ENCODE peak calls at places on chromosomes 3 and 15, in six cellular contexts. One of them, this sample, is unnamed. For H3K4me1, the result is how much of the 10 kb centered on the place peaks cover.

GRCh38 chr15:38176155-38176554 is 76.5 kb upstream of the SPRED1 start:
- DNase-seq in upper lobe of left lung: no peak
- DNase-seq in endothelial cell of umbilical vein: no peak
- DNase-seq in Peyer's patch: no peak
- DNase-seq in body of pancreas: no peak
- DNase-seq in heart left ventricle: no peak
- DNase-seq in this sample: no peak

GRCh38 chr3:148319161-148319915 is 378.4 kb upstream of the AGTR1 start:
- DNase-seq in upper lobe of left lung: no peak
- DNase-seq in endothelial cell of umbilical vein: no peak
- DNase-seq in body of pancreas: no peak
- DNase-seq in heart left ventricle: no peak
- DNase-seq in Peyer's patch: no peak
- DNase-seq in this sample: no peak

GRCh38 chr15:35725353-35725752 is 179.4 kb upstream of the DPH6 start:
- DNase-seq in upper lobe of left lung: no peak
- DNase-seq in heart left ventricle: no peak
- DNase-seq in body of pancreas: no peak
- DNase-seq in Peyer's patch: no peak
- DNase-seq in endothelial cell of umbilical vein: peak
- DNase-seq in this sample: no peak

GRCh38 chr3:196563721-196564225 is 4.6 kb downstream of the WDR53 start:
- DNase-seq in body of pancreas: no peak
- DNase-seq in heart left ventricle: no peak
- DNase-seq in upper lobe of left lung: no peak
- DNase-seq in endothelial cell of umbilical vein: peak
- DNase-seq in Peyer's patch: no peak
- DNase-seq in this sample: no peak

GRCh38 chr3:162385387-162385786 is 888.8 kb downstream of the OTOL1 start:
- DNase-seq in body of pancreas: no peak
- DNase-seq in upper lobe of left lung: no peak
- DNase-seq in endothelial cell of umbilical vein: no peak
- DNase-seq in Peyer's patch: no peak
- DNase-seq in heart left ventricle: no peak
- DNase-seq in this sample: no peak

GRCh38 chr3:196609815-196610515 is 29.5 kb upstream of the NRROS start:
- DNase-seq in upper lobe of left lung: no peak
- DNase-seq in endothelial cell of umbilical vein: no peak
- DNase-seq in heart left ventricle: no peak
- DNase-seq in body of pancreas: no peak
- DNase-seq in Peyer's patch: no peak
- DNase-seq in this sample: no peak

GRCh38 chr3:55167586-55168317 is 239.9 kb upstream of the LRTM1 start:
- DNase-seq in upper lobe of left lung: no peak
- DNase-seq in body of pancreas: no peak
- DNase-seq in endothelial cell of umbilical vein: no peak
- DNase-seq in Peyer's patch: no peak
- DNase-seq in heart left ventricle: no peak
- DNase-seq in this sample: no peak

GRCh38 chr3:128483657-128484403 is 9.2 kb downstream of the GATA2 start:
- DNase-seq in heart left ventricle: no peak
- DNase-seq in endothelial cell of umbilical vein: peak
- DNase-seq in upper lobe of left lung: no peak
- DNase-seq in body of pancreas: no peak
- DNase-seq in Peyer's patch: no peak
- DNase-seq in this sample: no peak

GRCh38 chr3:49805884-49806701 is 3.0 kb downstream of the INKA1 start:
- DNase-seq in Peyer's patch: no peak
- DNase-seq in body of pancreas: no peak
- DNase-seq in endothelial cell of umbilical vein: peak
- DNase-seq in heart left ventricle: peak
- DNase-seq in upper lobe of left lung: peak
- DNase-seq in this sample: no peak

GRCh38 chr3:12967751-12968209 is 105.4 kb downstream of the IQSEC1 start:
- DNase-seq in body of pancreas: peak
- DNase-seq in heart left ventricle: peak
- DNase-seq in Peyer's patch: peak
- DNase-seq in endothelial cell of umbilical vein: peak
- DNase-seq in upper lobe of left lung: peak
- DNase-seq in this sample: peak

GRCh38 chr15:72785452-72786243 is 2.1 kb upstream of the ADPGK start:
- DNase-seq in Peyer's patch: no peak
- DNase-seq in body of pancreas: no peak
- DNase-seq in endothelial cell of umbilical vein: no peak
- DNase-seq in upper lobe of left lung: no peak
- DNase-seq in heart left ventricle: no peak
- DNase-seq in this sample: peak

GRCh38 chr15:99096894-99097426 is 7.9 kb upstream of the SYNM start:
- DNase-seq in endothelial cell of umbilical vein: no peak
- DNase-seq in heart left ventricle: no peak
- DNase-seq in Peyer's patch: no peak
- DNase-seq in body of pancreas: no peak
- DNase-seq in upper lobe of left lung: no peak
- DNase-seq in this sample: peak

GRCh38 chr15:56537881-56538280 is 72.9 kb upstream of the MNS1 start:
- DNase-seq in Peyer's patch: no peak
- DNase-seq in upper lobe of left lung: no peak
- DNase-seq in endothelial cell of umbilical vein: no peak
- DNase-seq in heart left ventricle: no peak
- DNase-seq in body of pancreas: no peak
- DNase-seq in this sample: peak

GRCh38 chr15:42137461-42138261 is 18.8 kb downstream of the PLA2G4F start:
- DNase-seq in heart left ventricle: no peak
- DNase-seq in upper lobe of left lung: no peak
- DNase-seq in endothelial cell of umbilical vein: peak
- DNase-seq in Peyer's patch: no peak
- DNase-seq in body of pancreas: no peak
- DNase-seq in this sample: no peak

GRCh38 chr15:83767786-83768185 is 113.9 kb downstream of the ADAMTSL3 start:
- DNase-seq in body of pancreas: no peak
- DNase-seq in heart left ventricle: no peak
- DNase-seq in upper lobe of left lung: no peak
- DNase-seq in Peyer's patch: no peak
- DNase-seq in endothelial cell of umbilical vein: no peak
- DNase-seq in this sample: no peak

GRCh38 chr15:50506121-50506520 is 40.3 kb downstream of the USP50 start:
- DNase-seq in endothelial cell of umbilical vein: no peak
- DNase-seq in Peyer's patch: no peak
- DNase-seq in body of pancreas: no peak
- DNase-seq in upper lobe of left lung: no peak
- DNase-seq in heart left ventricle: no peak
- DNase-seq in this sample: no peak

GRCh38 chr3:108055931-108056330 is 34.9 kb downstream of the CD47 start:
- DNase-seq in endothelial cell of umbilical vein: no peak
- DNase-seq in heart left ventricle: no peak
- DNase-seq in upper lobe of left lung: no peak
- DNase-seq in body of pancreas: no peak
- DNase-seq in Peyer's patch: no peak
- DNase-seq in this sample: no peak

GRCh38 chr15:84840741-84841429 is 23.7 kb downstream of the ALPK3 start:
- DNase-seq in Peyer's patch: peak
- DNase-seq in endothelial cell of umbilical vein: peak
- DNase-seq in heart left ventricle: peak
- DNase-seq in body of pancreas: peak
- DNase-seq in upper lobe of left lung: peak
- DNase-seq in this sample: peak

GRCh38 chr15:57158589-57158988 is 217.7 kb upstream of the CGNL1 start:
- DNase-seq in heart left ventricle: peak
- DNase-seq in upper lobe of left lung: no peak
- DNase-seq in Peyer's patch: no peak
- DNase-seq in endothelial cell of umbilical vein: peak
- DNase-seq in body of pancreas: no peak
- DNase-seq in this sample: peak

GRCh38 chr3:52039846-52040245 is 16.5 kb downstream of the DUSP7 start:
- DNase-seq in Peyer's patch: no peak
- DNase-seq in endothelial cell of umbilical vein: no peak
- DNase-seq in heart left ventricle: peak
- DNase-seq in upper lobe of left lung: peak
- DNase-seq in body of pancreas: peak
- DNase-seq in this sample: no peak

GRCh38 chr15:41847206-41847605 is 8.6 kb downstream of the PLA2G4B start:
- DNase-seq in Peyer's patch: no peak
- DNase-seq in upper lobe of left lung: no peak
- DNase-seq in body of pancreas: no peak
- DNase-seq in heart left ventricle: no peak
- DNase-seq in endothelial cell of umbilical vein: no peak
- DNase-seq in this sample: no peak

GRCh38 chr15:80152896-80153876 is at the start of gene FAH:
- DNase-seq in endothelial cell of umbilical vein: peak
- DNase-seq in Peyer's patch: no peak
- DNase-seq in upper lobe of left lung: peak
- DNase-seq in heart left ventricle: no peak
- DNase-seq in body of pancreas: peak
- DNase-seq in this sample: no peak

GRCh38 chr3:14266361-14266760 is 87.7 kb downstream of the LSM3 start:
- DNase-seq in endothelial cell of umbilical vein: no peak
- DNase-seq in heart left ventricle: peak
- DNase-seq in body of pancreas: no peak
- DNase-seq in Peyer's patch: peak
- DNase-seq in upper lobe of left lung: no peak
- DNase-seq in this sample: no peak

GRCh38 chr3:111862974-111863373 is 3.9 kb downstream of the PHLDB2 start:
- DNase-seq in upper lobe of left lung: no peak
- DNase-seq in endothelial cell of umbilical vein: no peak
- DNase-seq in heart left ventricle: no peak
- DNase-seq in Peyer's patch: no peak
- DNase-seq in body of pancreas: no peak
- DNase-seq in this sample: no peak

GRCh38 chr3:187914231-187914630 is 169.0 kb upstream of the BCL6 start:
- DNase-seq in body of pancreas: no peak
- DNase-seq in endothelial cell of umbilical vein: no peak
- DNase-seq in heart left ventricle: no peak
- DNase-seq in Peyer's patch: no peak
- DNase-seq in upper lobe of left lung: no peak
- DNase-seq in this sample: peak

GRCh38 chr15:90839187-90840071 is 29.0 kb upstream of the FURIN start:
- DNase-seq in Peyer's patch: peak
- DNase-seq in upper lobe of left lung: peak
- DNase-seq in endothelial cell of umbilical vein: no peak
- DNase-seq in heart left ventricle: no peak
- DNase-seq in body of pancreas: no peak
- DNase-seq in this sample: no peak

GRCh38 chr15:29514931-29515330 is 245.3 kb upstream of the NSMCE3 start:
- DNase-seq in heart left ventricle: no peak
- DNase-seq in upper lobe of left lung: no peak
- DNase-seq in endothelial cell of umbilical vein: no peak
- DNase-seq in Peyer's patch: no peak
- DNase-seq in body of pancreas: no peak
- DNase-seq in this sample: no peak

GRCh38 chr15:29516929-29517328 is 247.3 kb upstream of the NSMCE3 start:
- DNase-seq in heart left ventricle: no peak
- DNase-seq in upper lobe of left lung: no peak
- DNase-seq in Peyer's patch: no peak
- DNase-seq in endothelial cell of umbilical vein: no peak
- DNase-seq in body of pancreas: no peak
- DNase-seq in this sample: no peak

GRCh38 chr15:29522373-29523276 is 253.0 kb upstream of the NSMCE3 start:
- DNase-seq in heart left ventricle: no peak
- DNase-seq in endothelial cell of umbilical vein: no peak
- DNase-seq in upper lobe of left lung: no peak
- DNase-seq in body of pancreas: no peak
- DNase-seq in Peyer's patch: no peak
- DNase-seq in this sample: no peak

GRCh38 chr15:29518442-29518841 is 248.8 kb upstream of the NSMCE3 start:
- DNase-seq in upper lobe of left lung: no peak
- DNase-seq in body of pancreas: peak
- DNase-seq in endothelial cell of umbilical vein: peak
- DNase-seq in heart left ventricle: peak
- DNase-seq in Peyer's patch: no peak
- DNase-seq in this sample: no peak

GRCh38 chr15:29517829-29518228 is 248.2 kb upstream of the NSMCE3 start:
- DNase-seq in heart left ventricle: no peak
- DNase-seq in Peyer's patch: no peak
- DNase-seq in endothelial cell of umbilical vein: no peak
- DNase-seq in upper lobe of left lung: no peak
- DNase-seq in body of pancreas: no peak
- DNase-seq in this sample: no peak
- TF ChIP-seq POLR2A in heart left ventricle: no peak
- TF ChIP-seq POLR2A in Peyer's patch: no peak
- TF ChIP-seq POLR2A in endothelial cell of umbilical vein: no peak
- TF ChIP-seq POLR2A in upper lobe of left lung: no peak
- TF ChIP-seq POLR2A in body of pancreas: no peak
- TF ChIP-seq POLR2A in this sample: no peak

GRCh38 chr15:31344266-31344665 is 17.6 kb downstream of the KLF13 start:
- DNase-seq in heart left ventricle: no peak
- DNase-seq in endothelial cell of umbilical vein: no peak
- DNase-seq in body of pancreas: peak
- DNase-seq in Peyer's patch: peak
- DNase-seq in upper lobe of left lung: no peak
- DNase-seq in this sample: no peak
- H3K27ac ChIP-seq in heart left ventricle: peak
- H3K27ac ChIP-seq in endothelial cell of umbilical vein: no peak
- H3K27ac ChIP-seq in body of pancreas: peak
- H3K27ac ChIP-seq in Peyer's patch: peak
- H3K27ac ChIP-seq in upper lobe of left lung: peak
- H3K27ac ChIP-seq in this sample: peak

GRCh38 chr3:46282696-46283095 is 40.4 kb downstream of the CCR3 start:
- DNase-seq in body of pancreas: no peak
- DNase-seq in endothelial cell of umbilical vein: no peak
- DNase-seq in upper lobe of left lung: no peak
- DNase-seq in Peyer's patch: no peak
- DNase-seq in heart left ventricle: no peak
- DNase-seq in this sample: no peak
- H3K4me1 ChIP-seq in body of pancreas: under half
- H3K4me1 ChIP-seq in endothelial cell of umbilical vein: under half
- H3K4me1 ChIP-seq in upper lobe of left lung: under half
- H3K4me1 ChIP-seq in Peyer's patch: under half
- H3K4me1 ChIP-seq in heart left ventricle: under half
- H3K4me1 ChIP-seq in this sample: under half

GRCh38 chr3:47282424-47283192 is at the start of the genes KIF9 and KLHL18:
- DNase-seq in upper lobe of left lung: peak
- DNase-seq in endothelial cell of umbilical vein: peak
- DNase-seq in Peyer's patch: peak
- DNase-seq in heart left ventricle: peak
- DNase-seq in body of pancreas: peak
- DNase-seq in this sample: peak
- TF ChIP-seq POLR2A in upper lobe of left lung: no peak
- TF ChIP-seq POLR2A in endothelial cell of umbilical vein: peak
- TF ChIP-seq POLR2A in Peyer's patch: peak
- TF ChIP-seq POLR2A in heart left ventricle: no peak
- TF ChIP-seq POLR2A in body of pancreas: peak
- TF ChIP-seq POLR2A in this sample: peak

GRCh38 chr3:64239841-64240240 is 14.6 kb upstream of the PRICKLE2 start:
- DNase-seq in upper lobe of left lung: no peak
- DNase-seq in Peyer's patch: no peak
- DNase-seq in heart left ventricle: no peak
- DNase-seq in body of pancreas: no peak
- DNase-seq in endothelial cell of umbilical vein: no peak
- DNase-seq in this sample: no peak
- H3K27ac ChIP-seq in upper lobe of left lung: no peak
- H3K27ac ChIP-seq in Peyer's patch: no peak
- H3K27ac ChIP-seq in heart left ventricle: no peak
- H3K27ac ChIP-seq in body of pancreas: no peak
- H3K27ac ChIP-seq in endothelial cell of umbilical vein: no peak
- H3K27ac ChIP-seq in this sample: no peak